ENCODE peak calls at places on chromosomes 2 and 18, in ten cellular contexts. X is cardiac muscle cell, F is colonic mucosa, V is IMR-90, U is thoracic aorta, M is SJSA1, T is Karpas-422, O is GM23248, K is SJCRH30, D is neuronal stem cell. Z is an unnamed sample.

GRCh38 chr2:9297156-9297555 is 90.5 kb downstream of the ASAP2 start:
- DNase-seq in X (no peak), F (no peak), V (peak), U (no peak), M (no peak), T (no peak), O (no peak), K (no peak), D (no peak), Z (no peak)

GRCh38 chr2:172701250-172701649 is 34.4 kb upstream of the RAPGEF4 start:
- DNase-seq in X (no peak), F (no peak), V (peak), U (no peak), M (no peak), T (no peak), O (peak), K (no peak), D (no peak), Z (no peak)

GRCh38 chr2:15909157-15909556 is 31.2 kb upstream of the MYCN start:
- DNase-seq in X (no peak), F (no peak), V (no peak), U (no peak), M (no peak), T (no peak), O (no peak), K (no peak), D (no peak), Z (no peak)

GRCh38 chr2:127576433-127577207 is 41.1 kb downstream of the MYO7B start:
- DNase-seq in X (peak), F (peak), V (peak), U (peak), M (peak), T (no peak), O (peak), K (peak), D (no peak), Z (no peak)

GRCh38 chr18:40375811-40376210 is 1579.2 kb upstream of the PIK3C3 start:
- DNase-seq in X (no peak), F (no peak), V (peak), U (no peak), M (no peak), T (no peak), O (no peak), K (no peak), D (no peak), Z (no peak)

GRCh38 chr2:203534486-203535077 is 519 bp downstream of the RAPH1 start:
- DNase-seq in X (peak), F (peak), V (no peak), U (peak), M (peak), T (no peak), O (peak), K (peak), D (no peak), Z (no peak)

GRCh38 chr2:16279201-16279570 is 338.8 kb downstream of the MYCN start:
- DNase-seq in X (no peak), F (no peak), V (no peak), U (no peak), M (no peak), T (no peak), O (no peak), K (no peak), D (no peak), Z (no peak)

GRCh38 chr2:231612199-231613053 is 19.8 kb downstream of the TEX44 start:
- DNase-seq in X (peak), F (peak), V (peak), U (peak), M (peak), T (peak), O (peak), K (peak), D (peak), Z (peak)

GRCh38 chr18:76275913-76276312 is 219.1 kb downstream of the ZNF516 start:
- DNase-seq in X (no peak), F (no peak), V (no peak), U (no peak), M (no peak), T (peak), O (no peak), K (peak), D (no peak), Z (no peak)

GRCh38 chr18:26480897-26481795 is 67.2 kb downstream of the KCTD1 start:
- DNase-seq in X (no peak), F (no peak), V (peak), U (no peak), M (peak), T (peak), O (peak), K (no peak), D (no peak), Z (no peak)

GRCh38 chr2:186135697-186136096 is 350.4 kb upstream of the ZC3H15 start:
- DNase-seq in X (no peak), F (no peak), V (peak), U (no peak), M (no peak), T (no peak), O (peak), K (no peak), D (no peak), Z (no peak)

GRCh38 chr2:223797811-223798721 is 39.3 kb downstream of the AP1S3 start:
- DNase-seq in X (peak), F (no peak), V (peak), U (no peak), M (no peak), T (peak), O (peak), K (peak), D (peak), Z (no peak)

GRCh38 chr18:57787068-57787682 is 15.9 kb downstream of the ATP8B1 start:
- DNase-seq in X (no peak), F (no peak), V (no peak), U (no peak), M (no peak), T (peak), O (no peak), K (no peak), D (no peak), Z (no peak)
- H3K27ac ChIP-seq in X (no peak), F (peak), V (no peak), U (peak), M (peak), T (no peak), O (no peak), K (no peak), D (no peak), Z (no peak)

GRCh38 chr2:85503611-85504433 is 35.1 kb upstream of the MAT2A start:
- DNase-seq in X (no peak), F (no peak), V (peak), U (no peak), M (no peak), T (no peak), O (peak), K (peak), D (no peak), Z (no peak)
- H3K27ac ChIP-seq in X (no peak), F (peak), V (peak), U (no peak), M (no peak), T (no peak), O (peak), K (peak), D (no peak), Z (no peak)

GRCh38 chr2:53991948-53992347 is 21.2 kb upstream of the PSME4 start:
- DNase-seq in X (no peak), F (no peak), V (no peak), U (no peak), M (no peak), T (no peak), O (no peak), K (no peak), D (no peak), Z (no peak)

GRCh38 chr2:54000524-54000923 is 29.7 kb upstream of the PSME4 start:
- DNase-seq in X (no peak), F (no peak), V (peak), U (no peak), M (no peak), T (no peak), O (no peak), K (no peak), D (no peak), Z (no peak)

GRCh38 chr2:53998834-53999233 is 28.0 kb upstream of the PSME4 start:
- DNase-seq in X (no peak), F (no peak), V (no peak), U (no peak), M (no peak), T (no peak), O (no peak), K (peak), D (no peak), Z (no peak)

GRCh38 chr2:54000122-54000521 is 29.3 kb upstream of the PSME4 start:
- DNase-seq in X (no peak), F (no peak), V (no peak), U (no peak), M (no peak), T (no peak), O (no peak), K (no peak), D (no peak), Z (no peak)

DNA sequence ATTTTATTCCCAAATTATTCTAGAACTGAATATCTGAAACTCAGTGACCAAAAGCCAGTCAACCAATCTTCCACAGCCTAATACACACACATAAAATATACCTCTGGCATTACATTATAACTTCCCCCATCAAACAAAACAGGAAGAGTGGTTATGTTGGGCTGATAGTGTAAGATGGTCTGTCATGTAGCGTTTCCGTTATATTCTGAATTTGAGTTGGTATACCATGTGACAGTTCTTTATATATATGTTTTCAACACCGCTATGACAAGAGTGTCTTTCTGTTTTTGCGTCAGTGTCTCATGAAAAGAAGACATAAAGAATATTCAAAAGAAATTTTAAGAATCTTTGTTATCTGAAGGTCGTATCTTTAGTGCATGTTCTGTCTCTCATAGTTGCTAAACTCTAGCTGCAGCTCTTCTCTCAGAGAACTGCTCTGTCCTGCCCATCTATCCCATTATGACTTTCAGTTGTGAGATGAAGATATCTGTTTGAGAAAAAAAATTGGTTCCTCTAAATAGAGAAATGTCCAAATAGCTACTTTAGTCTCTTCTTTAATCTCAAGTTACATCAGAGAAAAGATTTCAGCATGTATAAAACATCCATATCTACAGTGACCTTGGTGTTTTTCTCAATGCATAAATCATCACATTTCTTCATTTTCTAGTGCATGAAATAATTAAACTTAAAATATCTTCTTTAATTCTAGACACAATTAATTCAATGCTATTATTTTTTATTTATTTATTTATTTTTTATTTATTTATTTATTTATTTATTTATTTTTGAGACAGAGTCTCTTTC is 24.1 kb upstream of the PSME4 start:
- DNase-seq in X (no peak), F (no peak), V (no peak), U (no peak), M (no peak), T (no peak), O (no peak), K (no peak), D (no peak), Z (no peak)
- H3K27ac ChIP-seq in X (no peak), F (no peak), V (no peak), U (no peak), M (no peak), T (no peak), O (no peak), K (no peak), D (no peak), Z (no peak)

GRCh38 chr2:102239344-102239743 is 52.5 kb downstream of the IL1RL2 start:
- DNase-seq in X (no peak), F (no peak), V (no peak), U (no peak), M (no peak), T (no peak), O (no peak), K (no peak), D (no peak), Z (no peak)
- H3K27ac ChIP-seq in X (no peak), F (no peak), V (no peak), U (no peak), M (no peak), T (no peak), O (no peak), K (no peak), D (no peak), Z (no peak)

GRCh38 chr18:23268641-23269040 is 133.4 kb downstream of the CABLES1 start:
- DNase-seq in X (no peak), F (no peak), V (no peak), U (no peak), M (no peak), T (no peak), O (no peak), K (no peak), D (no peak), Z (no peak)
- H3K27ac ChIP-seq in X (no peak), F (no peak), V (no peak), U (no peak), M (no peak), T (no peak), O (no peak), K (no peak), D (no peak), Z (no peak)

GRCh38 chr2:134411279-134411827 is 157.5 kb downstream of the MGAT5 start:
- DNase-seq in X (peak), F (no peak), V (no peak), U (no peak), M (no peak), T (peak), O (no peak), K (peak), D (no peak), Z (no peak)
- H3K27ac ChIP-seq in X (peak), F (no peak), V (peak), U (no peak), M (no peak), T (peak), O (no peak), K (peak), D (no peak), Z (peak)

DNA sequence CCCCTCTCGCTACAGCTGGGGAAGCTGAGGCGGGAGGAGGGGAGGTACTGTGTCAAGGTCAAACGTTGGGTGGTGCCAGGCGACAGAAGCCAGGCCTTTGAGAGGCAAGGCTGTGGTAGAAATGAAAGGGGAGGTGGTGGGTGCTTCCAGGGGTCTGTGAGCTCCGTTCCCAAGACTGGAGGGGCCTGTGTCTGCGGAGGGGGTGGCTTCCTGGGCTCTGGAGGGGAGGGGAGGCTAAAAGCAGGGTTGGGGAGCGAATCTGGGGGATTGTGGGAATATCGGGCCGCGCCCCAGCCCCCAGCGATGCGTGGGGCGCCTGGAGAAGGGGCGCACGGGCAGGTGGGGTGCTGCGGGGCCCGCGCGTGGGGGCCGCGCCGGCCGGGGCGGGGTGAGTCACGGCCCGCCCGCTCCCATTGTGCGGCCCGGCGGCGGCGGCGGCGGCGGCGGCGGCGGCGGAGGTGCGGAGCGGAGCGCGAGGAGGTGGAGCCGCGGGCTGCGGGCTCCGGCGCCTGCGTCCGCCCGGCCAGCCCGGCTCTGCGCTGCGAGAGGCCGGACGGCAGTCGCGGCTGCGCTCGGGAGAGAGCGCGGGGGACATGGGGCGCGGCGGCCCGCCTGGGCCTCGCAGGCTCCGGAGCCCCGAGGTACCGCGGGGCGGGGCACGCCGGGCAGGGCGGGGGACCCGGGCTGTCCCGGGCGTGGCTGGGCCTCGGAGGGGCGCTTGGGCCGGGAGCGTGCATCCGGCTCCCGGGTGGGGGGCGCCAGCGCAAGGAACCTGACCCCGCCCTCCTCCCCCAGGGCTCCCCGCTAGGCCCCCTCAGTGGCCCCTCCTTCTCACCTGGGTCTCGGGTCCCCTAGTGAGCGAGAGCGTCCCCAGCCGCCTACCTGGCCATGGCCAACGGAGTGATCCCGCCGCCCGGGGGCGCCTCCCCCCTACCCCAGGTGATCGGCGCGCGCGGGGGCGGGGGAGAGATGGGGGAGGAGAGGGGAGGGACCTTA is at the start of gene SLC4A3:
- DNase-seq in X (peak), F (no peak), V (peak), U (no peak), M (no peak), T (no peak), O (peak), K (peak), D (peak), Z (peak)
- H3K27ac ChIP-seq in X (peak), F (no peak), V (no peak), U (no peak), M (no peak), T (no peak), O (no peak), K (no peak), D (no peak), Z (peak)

GRCh38 chr2:85959826-85960225 is 71.0 kb upstream of the ST3GAL5 start:
- DNase-seq in X (no peak), F (no peak), V (no peak), U (no peak), M (peak), T (no peak), O (no peak), K (no peak), D (no peak), Z (no peak)

GRCh38 chr2:85961053-85961452 is 72.3 kb upstream of the ST3GAL5 start:
- DNase-seq in X (no peak), F (no peak), V (no peak), U (no peak), M (peak), T (no peak), O (no peak), K (no peak), D (no peak), Z (no peak)

GRCh38 chr2:85957256-85957655 is 68.5 kb upstream of the ST3GAL5 start:
- DNase-seq in X (no peak), F (no peak), V (no peak), U (no peak), M (no peak), T (no peak), O (no peak), K (no peak), D (no peak), Z (no peak)

GRCh38 chr2:85958731-85959130 is 69.9 kb upstream of the ST3GAL5 start:
- DNase-seq in X (no peak), F (no peak), V (no peak), U (no peak), M (peak), T (no peak), O (no peak), K (no peak), D (no peak), Z (no peak)

GRCh38 chr2:85959191-85959590 is 70.4 kb upstream of the ST3GAL5 start:
- DNase-seq in X (no peak), F (no peak), V (no peak), U (no peak), M (peak), T (no peak), O (no peak), K (no peak), D (no peak), Z (no peak)
- H3K27ac ChIP-seq in X (no peak), F (no peak), V (no peak), U (no peak), M (no peak), T (no peak), O (no peak), K (no peak), D (no peak), Z (no peak)